ENCODE peak calls at places on chromosomes 2 and 18, in four cellular contexts. One of them, this sample, is unnamed.

GRCh38 chr2:40400336-40400953 is 51.4 kb downstream of the SLC8A1 start:
- DNase-seq in body of pancreas: no peak
- DNase-seq in esophagus squamous epithelium: no peak
- DNase-seq in uterus: no peak
- DNase-seq in this sample: no peak

GRCh38 chr2:175877845-175878563 is 124.1 kb downstream of the LNPK start:
- DNase-seq in esophagus squamous epithelium: no peak
- DNase-seq in body of pancreas: no peak
- DNase-seq in uterus: no peak
- DNase-seq in this sample: no peak

GRCh38 chr2:230877737-230878598 is 13.2 kb downstream of the ITM2C start:
- DNase-seq in esophagus squamous epithelium: no peak
- DNase-seq in uterus: no peak
- DNase-seq in body of pancreas: no peak
- DNase-seq in this sample: no peak

GRCh38 chr2:118224888-118225264 is 136.6 kb downstream of the INSIG2 start:
- DNase-seq in esophagus squamous epithelium: no peak
- DNase-seq in body of pancreas: no peak
- DNase-seq in uterus: no peak
- DNase-seq in this sample: no peak

GRCh38 chr18:45728341-45729010 is 4.5 kb downstream of the SLC14A1 start:
- DNase-seq in body of pancreas: no peak
- DNase-seq in esophagus squamous epithelium: no peak
- DNase-seq in uterus: no peak
- DNase-seq in this sample: no peak

GRCh38 chr18:78407456-78407823 is 572.2 kb upstream of the SALL3 start:
- DNase-seq in esophagus squamous epithelium: no peak
- DNase-seq in uterus: no peak
- DNase-seq in body of pancreas: peak; percentile 36
- DNase-seq in this sample: no peak

GRCh38 chr2:135299165-135299564 is 231.9 kb downstream of the ZRANB3 start:
- DNase-seq in uterus: no peak
- DNase-seq in esophagus squamous epithelium: no peak
- DNase-seq in body of pancreas: no peak
- DNase-seq in this sample: no peak

GRCh38 chr2:233210843-233211600 is 40.5 kb upstream of the ATG16L1 start:
- DNase-seq in esophagus squamous epithelium: no peak
- DNase-seq in uterus: peak; percentile 75
- DNase-seq in body of pancreas: peak; percentile 63
- DNase-seq in this sample: peak; percentile 78

GRCh38 chr2:47819834-47820233 is 36.9 kb downstream of the MSH6 start:
- DNase-seq in body of pancreas: no peak
- DNase-seq in esophagus squamous epithelium: no peak
- DNase-seq in uterus: no peak
- DNase-seq in this sample: no peak

GRCh38 chr2:24509840-24510239 is 18.8 kb downstream of the NCOA1 start:
- DNase-seq in esophagus squamous epithelium: no peak
- DNase-seq in uterus: no peak
- DNase-seq in body of pancreas: no peak
- DNase-seq in this sample: no peak

GRCh38 chr2:24509425-24509824 is 18.4 kb downstream of the NCOA1 start:
- DNase-seq in esophagus squamous epithelium: no peak
- DNase-seq in body of pancreas: no peak
- DNase-seq in uterus: no peak
- DNase-seq in this sample: no peak

GRCh38 chr2:24511894-24512293 is 20.8 kb downstream of the NCOA1 start:
- DNase-seq in body of pancreas: no peak
- DNase-seq in uterus: no peak
- DNase-seq in esophagus squamous epithelium: no peak
- DNase-seq in this sample: no peak

GRCh38 chr2:24507511-24507910 is 16.5 kb downstream of the NCOA1 start:
- DNase-seq in esophagus squamous epithelium: no peak
- DNase-seq in uterus: no peak
- DNase-seq in body of pancreas: no peak
- DNase-seq in this sample: no peak

GRCh38 chr2:24508878-24509277 is 17.8 kb downstream of the NCOA1 start:
- DNase-seq in esophagus squamous epithelium: no peak
- DNase-seq in uterus: no peak
- DNase-seq in body of pancreas: no peak
- DNase-seq in this sample: no peak
- H3K4me1 ChIP-seq in esophagus squamous epithelium: peaks cover 60% of the 10 kb centered on the region
- H3K4me1 ChIP-seq in uterus: no peaks in the 10 kb centered on the region
- H3K4me1 ChIP-seq in body of pancreas: peaks cover 42% of the 10 kb centered on the region
- H3K4me1 ChIP-seq in this sample: peaks cover 7% of the 10 kb centered on the region

GRCh38 chr2:218992196-218992595 is 1.0 kb downstream of the CRYBA2 start:
- DNase-seq in uterus: no peak
- DNase-seq in body of pancreas: no peak
- DNase-seq in esophagus squamous epithelium: no peak
- DNase-seq in this sample: no peak
- TF ChIP-seq POLR2A in uterus: no peak
- TF ChIP-seq POLR2A in body of pancreas: no peak
- TF ChIP-seq POLR2A in esophagus squamous epithelium: no peak
- TF ChIP-seq POLR2A in this sample: no peak

GRCh38 chr2:62055724-62056336 is 140.1 kb upstream of the B3GNT2 start:
- DNase-seq in esophagus squamous epithelium: no peak
- DNase-seq in body of pancreas: no peak
- DNase-seq in uterus: no peak
- DNase-seq in this sample: no peak
- H3K4me1 ChIP-seq in esophagus squamous epithelium: no peaks in the 10 kb centered on the region
- H3K4me1 ChIP-seq in body of pancreas: no peaks in the 10 kb centered on the region
- H3K4me1 ChIP-seq in uterus: no peaks in the 10 kb centered on the region
- H3K4me1 ChIP-seq in this sample: no peaks in the 10 kb centered on the region

DNA sequence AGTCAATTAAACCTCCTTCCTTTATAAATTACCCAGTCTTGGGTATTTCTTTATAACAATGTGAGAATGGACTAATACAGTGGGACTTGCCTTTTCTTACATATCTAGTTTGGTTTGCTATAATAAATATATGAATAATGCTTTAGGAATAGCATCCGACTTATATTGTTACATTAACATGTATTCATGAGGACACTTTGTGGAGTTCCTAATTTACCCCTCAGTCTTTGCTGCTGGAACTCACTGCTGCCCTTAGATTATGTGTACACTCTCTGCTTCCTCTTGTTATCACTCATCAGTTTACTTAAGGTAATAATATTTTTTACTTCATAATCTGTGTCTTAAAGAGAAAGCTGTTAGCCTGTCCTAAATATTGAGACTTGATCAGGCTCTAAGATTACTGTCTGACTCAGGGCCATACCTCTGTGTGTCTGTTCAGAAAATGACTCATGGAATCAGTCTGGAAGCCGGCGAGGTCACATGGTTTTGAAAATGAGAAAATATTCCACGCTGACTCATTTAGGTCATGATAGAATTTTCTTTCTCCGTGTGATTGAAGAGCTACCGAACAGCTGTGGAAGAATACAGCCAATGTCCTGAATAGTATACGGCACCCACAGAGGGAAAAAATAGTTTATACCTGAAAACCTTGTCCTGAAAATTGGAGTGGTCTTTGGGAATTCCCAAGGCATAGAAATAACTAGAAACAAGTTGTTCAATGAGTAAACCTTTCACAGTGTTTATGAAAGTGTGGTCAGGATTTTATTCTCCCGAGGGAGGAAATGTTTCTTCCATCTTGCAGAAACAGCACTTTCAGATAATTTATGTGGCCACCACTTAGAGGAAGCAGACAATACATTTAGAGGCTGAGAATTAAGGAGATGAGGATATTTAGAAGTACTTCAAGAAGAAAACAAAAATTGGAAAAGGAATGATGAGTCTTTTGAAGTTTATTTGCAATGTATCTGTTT is 156.4 kb downstream of the DSEL start:
- DNase-seq in body of pancreas: peak; percentile 43
- DNase-seq in uterus: peak; percentile 49
- DNase-seq in esophagus squamous epithelium: no peak
- DNase-seq in this sample: peak; percentile 30
- TF ChIP-seq POLR2A in body of pancreas: no peak
- TF ChIP-seq POLR2A in uterus: no peak
- TF ChIP-seq POLR2A in esophagus squamous epithelium: no peak
- TF ChIP-seq POLR2A in this sample: no peak

GRCh38 chr2:153133716-153134115 is 344.8 kb downstream of the RPRM start:
- DNase-seq in esophagus squamous epithelium: no peak
- DNase-seq in body of pancreas: no peak
- DNase-seq in uterus: no peak
- DNase-seq in this sample: no peak
- H3K4me1 ChIP-seq in esophagus squamous epithelium: no peaks in the 10 kb centered on the region
- H3K4me1 ChIP-seq in body of pancreas: no peaks in the 10 kb centered on the region
- H3K4me1 ChIP-seq in uterus: no peaks in the 10 kb centered on the region
- H3K4me1 ChIP-seq in this sample: no peaks in the 10 kb centered on the region

GRCh38 chr2:133566967-133567645 is 1.2 kb downstream of the NCKAP5 start:
- DNase-seq in uterus: peak; percentile 19
- DNase-seq in body of pancreas: peak; percentile 9
- DNase-seq in esophagus squamous epithelium: no peak
- DNase-seq in this sample: no peak
- TF ChIP-seq POLR2A in uterus: no peak
- TF ChIP-seq POLR2A in body of pancreas: no peak
- TF ChIP-seq POLR2A in esophagus squamous epithelium: no peak
- TF ChIP-seq POLR2A in this sample: no peak